ENCODE peak calls at places on chromosomes 2 and 18, in eight cellular contexts. P is effector CD4-positive, alpha-beta T cell; Q is adipocyte; N is activated naive CD8-positive, alpha-beta T cell treated with anti-CD3 and anti-CD28 coated beads, Interleukin-2, amount 10 ng/mL, durations not matched to agents 7 days and 5 days; A is T-helper 1 cell; I is naive B cell; U is ovary; J is non-pigmented ciliary epithelial cell. E is an unnamed sample.

GRCh38 chr2:230893881-230894781 is 29.4 kb downstream of the ITM2C start:
- DNase-seq in P (no peak), Q (no peak), N (peak), A (no peak), I (peak), U (no peak), J (no peak), E (no peak)

GRCh38 chr2:128573531-128573930 is 254.9 kb upstream of the HS6ST1 start:
- DNase-seq in P (no peak), Q (no peak), N (no peak), A (no peak), I (no peak), U (no peak), J (no peak), E (no peak)

GRCh38 chr2:219560037-219560892 is 11.1 kb downstream of the OBSL1 start:
- DNase-seq in P (peak), Q (peak), N (peak), A (no peak), I (no peak), U (peak), J (no peak), E (no peak)

GRCh38 chr2:113185643-113186315 is 12.0 kb downstream of the PSD4 start:
- DNase-seq in P (no peak), Q (no peak), N (no peak), A (no peak), I (no peak), U (no peak), J (no peak), E (peak)

GRCh38 chr2:10764101-10764785 is 42.8 kb downstream of the ATP6V1C2 start:
- DNase-seq in P (no peak), Q (no peak), N (no peak), A (no peak), I (no peak), U (peak), J (no peak), E (no peak)

GRCh38 chr2:191050640-191050987 is 36.6 kb upstream of the STAT1 start:
- DNase-seq in P (no peak), Q (peak), N (no peak), A (no peak), I (no peak), U (no peak), J (no peak), E (no peak)

GRCh38 chr2:133641497-133641896 is 73.2 kb upstream of the NCKAP5 start:
- DNase-seq in P (no peak), Q (no peak), N (no peak), A (no peak), I (no peak), U (no peak), J (no peak), E (no peak)

GRCh38 chr2:196925768-196926561 is 542 bp downstream of the PGAP1 start:
- DNase-seq in P (peak), Q (peak), N (no peak), A (no peak), I (peak), U (peak), J (no peak), E (peak)

GRCh38 chr2:199485732-199486335 is 28.1 kb upstream of the SATB2 start:
- DNase-seq in P (no peak), Q (peak), N (peak), A (no peak), I (no peak), U (peak), J (peak), E (peak)

GRCh38 chr2:44342854-44343253 is 18.4 kb downstream of the PREPL start:
- DNase-seq in P (no peak), Q (no peak), N (no peak), A (no peak), I (peak), U (no peak), J (no peak), E (no peak)

GRCh38 chr2:201532686-201533304 is 81.3 kb downstream of the STRADB start:
- DNase-seq in P (no peak), Q (peak), N (no peak), A (no peak), I (no peak), U (no peak), J (peak), E (no peak)

GRCh38 chr2:85584354-85584856 is at the start of gene VAMP5:
- DNase-seq in P (peak), Q (peak), N (peak), A (peak), I (peak), U (peak), J (no peak), E (no peak)

GRCh38 chr2:148653437-148653836 is 8.9 kb downstream of the EPC2 start:
- DNase-seq in P (no peak), Q (no peak), N (no peak), A (no peak), I (peak), U (no peak), J (no peak), E (no peak)

GRCh38 chr2:121245120-121245820 is 39.7 kb downstream of the TFCP2L1 start:
- DNase-seq in P (no peak), Q (no peak), N (no peak), A (no peak), I (no peak), U (peak), J (no peak), E (no peak)

GRCh38 chr2:168671932-168672331 is 130.5 kb upstream of the NOSTRIN start:
- DNase-seq in P (no peak), Q (peak), N (no peak), A (no peak), I (no peak), U (no peak), J (no peak), E (no peak)

GRCh38 chr2:55025627-55026026 is 24.6 kb downstream of the RTN4 start:
- DNase-seq in P (no peak), Q (no peak), N (no peak), A (no peak), I (no peak), U (no peak), J (no peak), E (no peak)

GRCh38 chr2:52880872-52881271 is 886.7 kb upstream of the CHAC2 start:
- DNase-seq in P (no peak), Q (no peak), N (no peak), A (no peak), I (no peak), U (no peak), J (no peak), E (no peak)

GRCh38 chr18:71707400-71707799 is 836.7 kb downstream of the CBLN2 start:
- DNase-seq in P (no peak), Q (no peak), N (no peak), A (no peak), I (no peak), U (no peak), J (peak), E (no peak)

GRCh38 chr2:74037379-74037860 is 52.7 kb downstream of the TET3 start:
- DNase-seq in P (no peak), Q (peak), N (no peak), A (no peak), I (peak), U (no peak), J (no peak), E (no peak)

GRCh38 chr18:76928179-76928868 is 106.0 kb downstream of the ZNF236 start:
- DNase-seq in P (no peak), Q (no peak), N (no peak), A (no peak), I (no peak), U (no peak), J (no peak), E (no peak)

GRCh38 chr2:20434588-20435294 is 12.1 kb upstream of the RHOB start:
- DNase-seq in P (no peak), Q (no peak), N (no peak), A (no peak), I (no peak), U (no peak), J (no peak), E (no peak)

GRCh38 chr2:240369725-240370585 is 65.5 kb upstream of the GPC1 start:
- DNase-seq in P (no peak), Q (peak), N (no peak), A (no peak), I (no peak), U (peak), J (peak), E (peak)

GRCh38 chr2:154709215-154709614 is 10.7 kb downstream of the KCNJ3 start:
- DNase-seq in P (no peak), Q (no peak), N (no peak), A (no peak), I (no peak), U (no peak), J (no peak), E (no peak)

GRCh38 chr2:60230596-60230995 is 322.9 kb downstream of the BCL11A start:
- DNase-seq in P (no peak), Q (no peak), N (no peak), A (no peak), I (no peak), U (no peak), J (no peak), E (no peak)

GRCh38 chr2:227186751-227187150 is 22.3 kb downstream of the COL4A3 start:
- DNase-seq in P (no peak), Q (no peak), N (no peak), A (no peak), I (no peak), U (no peak), J (no peak), E (no peak)

GRCh38 chr18:61761875-61762274 is 130.9 kb downstream of the RNF152 start:
- DNase-seq in P (no peak), Q (no peak), N (no peak), A (no peak), I (no peak), U (no peak), J (no peak), E (no peak)

E was measured in adrenal gland.